ENCODE peak calls at places on chromosomes 16 and 17, in four cellular contexts. J, O, V and Y are unnamed samples.

GRCh38 chr17:50129946-50130777 is at the start of gene SAMD14:
- DNase-seq in J (no peak), O (peak), V (no peak), Y (no peak)

GRCh38 chr17:58369214-58370031 is 17.4 kb upstream of the SUPT4H1 start:
- DNase-seq in J (no peak), O (no peak), V (no peak), Y (no peak)

GRCh38 chr17:4469552-4469951 is 29.1 kb upstream of the SPNS2 start:
- DNase-seq in J (no peak), O (no peak), V (peak), Y (no peak)

GRCh38 chr17:7021993-7022778 is 664 bp upstream of the BCL6B start:
- DNase-seq in J (peak), O (peak), V (peak), Y (peak)

GRCh38 chr16:20969386-20969785 is 68.8 kb downstream of the LYRM1 start:
- DNase-seq in J (no peak), O (no peak), V (no peak), Y (no peak)

GRCh38 chr16:20349615-20350014 is 2.9 kb downstream of the UMOD start:
- DNase-seq in J (no peak), O (no peak), V (no peak), Y (no peak)

GRCh38 chr17:79789943-79790804 is 6.7 kb downstream of the CBX8 start:
- DNase-seq in J (peak), O (peak), V (no peak), Y (no peak)

GRCh38 chr17:46140645-46141197 is 52.5 kb downstream of the KANSL1 start:
- DNase-seq in J (no peak), O (no peak), V (no peak), Y (no peak)

GRCh38 chr16:25264599-25264998 is 7.0 kb upstream of the ZKSCAN2 start:
- DNase-seq in J (no peak), O (peak), V (no peak), Y (no peak)

GRCh38 chr16:75273054-75273925 is 21.9 kb upstream of the BCAR1 start:
- DNase-seq in J (no peak), O (no peak), V (no peak), Y (no peak)

GRCh38 chr16:71885261-71885650 is 1.3 kb upstream of the ZNF821 start:
- DNase-seq in J (no peak), O (no peak), V (no peak), Y (no peak)

GRCh38 chr17:65931246-65932149 is 260.4 kb downstream of the CEP112 start:
- DNase-seq in J (no peak), O (no peak), V (peak), Y (no peak)

GRCh38 chr17:79295307-79295706 is 220.7 kb downstream of the ENGASE start:
- DNase-seq in J (no peak), O (no peak), V (no peak), Y (no peak)

GRCh38 chr17:81537343-81537855 is 9.2 kb downstream of the FSCN2 start:
- DNase-seq in J (no peak), O (peak), V (no peak), Y (no peak)

GRCh38 chr16:16025214-16025968 is 76.0 kb downstream of the ABCC1 start:
- DNase-seq in J (peak), O (no peak), V (no peak), Y (no peak)

GRCh38 chr17:7842950-7843535 is 9.0 kb downstream of the KDM6B start:
- DNase-seq in J (peak), O (peak), V (peak), Y (no peak)

GRCh38 chr16:379183-379960 is 2.4 kb downstream of the PGAP6 start:
- DNase-seq in J (no peak), O (no peak), V (no peak), Y (no peak)

GRCh38 chr16:80936410-80936809 is 70.3 kb downstream of the CMC2 start:
- DNase-seq in J (no peak), O (no peak), V (no peak), Y (no peak)

GRCh38 chr16:17803625-17804410 is 333.1 kb upstream of the XYLT1 start:
- DNase-seq in J (no peak), O (no peak), V (no peak), Y (no peak)

GRCh38 chr16:88062341-88062861 is 111.2 kb downstream of the BANP start:
- DNase-seq in J (no peak), O (no peak), V (no peak), Y (no peak)

GRCh38 chr17:34451313-34451712 is 88.3 kb upstream of the CCL1 start:
- DNase-seq in J (no peak), O (no peak), V (no peak), Y (no peak)

GRCh38 chr16:48592839-48593429 is 17.0 kb downstream of the N4BP1 start:
- DNase-seq in J (no peak), O (no peak), V (no peak), Y (no peak)

GRCh38 chr16:67669499-67670101 is 3.0 kb downstream of the C16orf86 start:
- DNase-seq in J (no peak), O (no peak), V (no peak), Y (no peak)

GRCh38 chr17:7045492-7046126 is 1.7 kb upstream of the SLC16A11 start:
- DNase-seq in J (peak), O (no peak), V (no peak), Y (no peak)